ENCODE peak calls at places on chromosomes 6 and 20, in seven cellular contexts. C, H, Z, T, U, E and V are unnamed samples. For H3K27me3, the result is how much of the 10 kb centered on the place peaks cover.

GRCh38 chr6:40738551-40738950 is 151.4 kb upstream of the LRFN2 start:
- DNase-seq in H (no peak), Z (no peak), T (no peak), E (no peak), C (no peak), U (no peak), V (no peak)

GRCh38 chr6:71258078-71258866 is 30.3 kb upstream of the OGFRL1 start:
- DNase-seq in C (no peak), H (no peak), Z (no peak), U (no peak), E (no peak), T (no peak), V (no peak)

GRCh38 chr20:45041464-45042337 is 59.2 kb downstream of the KCNS1 start:
- DNase-seq in E (no peak), Z (no peak), U (no peak), T (no peak), C (no peak), H (no peak), V (peak)

GRCh38 chr20:29497261-29497671 is 1760.2 kb upstream of the DEFB115 start:
- DNase-seq in Z (peak), U (no peak), H (no peak), T (no peak), E (peak), C (peak), V (peak)

GRCh38 chr20:12112665-12113064 is 195.0 kb downstream of the BTBD3 start:
- DNase-seq in C (no peak), Z (no peak), U (no peak), H (no peak), E (no peak), T (no peak), V (no peak)

GRCh38 chr6:90650041-90650948 is 63.4 kb upstream of the MAP3K7 start:
- DNase-seq in T (no peak), Z (no peak), U (no peak), C (no peak), H (no peak), E (no peak), V (no peak)

GRCh38 chr6:105832358-105832757 is 253.8 kb upstream of the PRDM1 start:
- DNase-seq in T (no peak), C (no peak), E (no peak), Z (no peak), H (no peak), U (no peak), V (no peak)

GRCh38 chr6:168496932-168497331 is 55.9 kb downstream of the SMOC2 start:
- DNase-seq in C (no peak), U (no peak), E (no peak), H (no peak), T (no peak), Z (no peak), V (no peak)

GRCh38 chr20:58854638-58855471 is 2.3 kb downstream of the GNAS start:
- DNase-seq in C (no peak), U (no peak), T (no peak), Z (no peak), H (no peak), E (no peak), V (no peak)

GRCh38 chr20:50215101-50215500 is 24.5 kb downstream of the CEBPB start:
- DNase-seq in C (no peak), U (no peak), H (no peak), T (no peak), E (no peak), Z (no peak), V (no peak)

GRCh38 chr6:56552212-56553130 is 90.2 kb downstream of the DST start:
- DNase-seq in T (no peak), Z (no peak), E (no peak), H (no peak), C (no peak), U (no peak), V (no peak)

GRCh38 chr6:72250664-72251063 is 364.3 kb downstream of the RIMS1 start:
- DNase-seq in T (no peak), U (no peak), H (no peak), Z (no peak), C (no peak), E (no peak), V (no peak)

GRCh38 chr6:45436544-45437440 is 59.1 kb upstream of the SUPT3H start:
- DNase-seq in E (no peak), Z (no peak), C (no peak), T (no peak), U (no peak), H (no peak), V (peak)

GRCh38 chr20:64169089-64169560 is 4.9 kb downstream of the MYT1 start:
- DNase-seq in Z (no peak), U (no peak), C (no peak), E (no peak), H (no peak), T (no peak), V (no peak)

GRCh38 chr6:31079656-31080261 is 32.6 kb downstream of the C6orf15 start:
- DNase-seq in C (peak), E (peak), Z (peak), U (peak), H (peak), T (peak), V (peak)

GRCh38 chr6:125780540-125781306 is 10.0 kb upstream of the NCOA7 start:
- DNase-seq in E (peak), Z (peak), H (peak), T (peak), U (peak), C (peak), V (peak)

GRCh38 chr20:24674921-24675605 is 205.6 kb downstream of the SYNDIG1 start:
- DNase-seq in T (no peak), Z (peak), E (no peak), C (no peak), U (no peak), H (no peak), V (no peak)

GRCh38 chr6:44666324-44666723 is 278.8 kb downstream of the CDC5L start:
- DNase-seq in H (no peak), T (no peak), C (peak), U (no peak), E (no peak), Z (no peak), V (no peak)

GRCh38 chr20:38523697-38524096 is 51.1 kb downstream of the RALGAPB start:
- DNase-seq in T (no peak), H (no peak), Z (no peak), U (no peak), C (no peak), E (no peak), V (no peak)

GRCh38 chr6:122734529-122735203 is 44.9 kb upstream of the FABP7 start:
- DNase-seq in T (no peak), E (no peak), C (no peak), H (no peak), Z (no peak), U (no peak), V (no peak)

GRCh38 chr6:147507162-147508072 is 1.1 kb upstream of the SAMD5 start:
- DNase-seq in U (no peak), C (peak), Z (no peak), H (peak), T (no peak), E (no peak), V (peak)

GRCh38 chr6:30683980-30684338 is 2.5 kb downstream of the PPP1R18 start:
- DNase-seq in E (no peak), T (no peak), U (no peak), C (no peak), H (no peak), Z (no peak), V (no peak)

GRCh38 chr6:77462359-77463307 is 658 bp downstream of the HTR1B start:
- DNase-seq in U (no peak), H (peak), Z (no peak), T (no peak), C (no peak), E (no peak), V (no peak)

GRCh38 chr20:19867074-19867473 is 109.0 kb downstream of the RIN2 start:
- DNase-seq in Z (no peak), U (no peak), T (no peak), H (no peak), C (no peak), E (no peak), V (no peak)

GRCh38 chr6:11368760-11369159 is 136.3 kb upstream of the NEDD9 start:
- DNase-seq in C (no peak), H (no peak), Z (no peak), T (no peak), U (no peak), E (no peak), V (no peak)

GRCh38 chr20:25051386-25052155 is 6.4 kb downstream of the ACSS1 start:
- DNase-seq in H (no peak), Z (peak), T (no peak), E (no peak), U (no peak), C (no peak), V (no peak)

GRCh38 chr20:5890773-5891441 is 59.4 kb downstream of the TRMT6 start:
- DNase-seq in T (no peak), C (no peak), U (peak), H (no peak), Z (no peak), E (no peak), V (no peak)
- H3K27ac ChIP-seq in T (peak), C (no peak), U (peak), H (no peak), Z (no peak), E (no peak), V (no peak)

GRCh38 chr20:36532822-36533221 is 8.5 kb upstream of the MYL9 start:
- DNase-seq in U (no peak), C (no peak), E (no peak), H (no peak), Z (no peak), T (no peak), V (no peak)

GRCh38 chr20:36528176-36528874 is 13.0 kb upstream of the MYL9 start:
- DNase-seq in E (no peak), H (no peak), Z (no peak), C (no peak), U (no peak), T (no peak), V (no peak)

GRCh38 chr20:36528875-36529425 is 12.4 kb upstream of the MYL9 start:
- DNase-seq in T (no peak), E (no peak), C (no peak), U (no peak), H (no peak), Z (no peak), V (no peak)

GRCh38 chr20:36527331-36528125 is 13.8 kb upstream of the MYL9 start:
- DNase-seq in U (no peak), E (peak), Z (no peak), C (no peak), H (no peak), T (no peak), V (no peak)

DNA sequence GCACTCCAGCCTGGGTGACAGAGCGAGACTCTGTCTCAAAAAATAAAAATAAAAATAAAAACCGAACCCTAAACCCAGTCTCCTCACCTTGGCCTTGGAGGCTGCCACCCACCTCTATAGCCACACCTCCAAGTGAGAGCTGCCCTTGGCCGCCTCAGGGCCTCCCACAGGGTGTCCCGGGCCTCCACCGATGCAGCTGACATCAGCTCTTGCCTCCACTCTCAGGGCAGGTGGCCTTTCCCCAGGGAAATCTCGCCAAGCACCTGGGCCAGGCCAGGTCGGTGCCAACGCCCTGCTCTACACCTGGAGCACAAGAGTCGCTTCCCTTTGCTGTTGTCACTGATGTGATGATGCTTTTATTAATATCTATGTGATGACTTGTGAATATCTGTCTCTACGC is 8.9 kb upstream of the MYL9 start:
- DNase-seq in H (no peak), E (no peak), U (no peak), Z (no peak), T (no peak), C (no peak), V (no peak)
- H3K27me3 ChIP-seq in H (under half), E (under half), U (under half), Z (under half), T (under half), C (under half), V (under half)

GRCh38 chr6:131946992-131947955 is 3.9 kb downstream of the CCN2 start:
- DNase-seq in Z (no peak), C (no peak), H (no peak), T (no peak), U (no peak), E (no peak), V (no peak)
- H3K4me3 ChIP-seq in Z (no peak), C (no peak), H (no peak), T (peak), U (peak), E (no peak), V (no peak)

DNA sequence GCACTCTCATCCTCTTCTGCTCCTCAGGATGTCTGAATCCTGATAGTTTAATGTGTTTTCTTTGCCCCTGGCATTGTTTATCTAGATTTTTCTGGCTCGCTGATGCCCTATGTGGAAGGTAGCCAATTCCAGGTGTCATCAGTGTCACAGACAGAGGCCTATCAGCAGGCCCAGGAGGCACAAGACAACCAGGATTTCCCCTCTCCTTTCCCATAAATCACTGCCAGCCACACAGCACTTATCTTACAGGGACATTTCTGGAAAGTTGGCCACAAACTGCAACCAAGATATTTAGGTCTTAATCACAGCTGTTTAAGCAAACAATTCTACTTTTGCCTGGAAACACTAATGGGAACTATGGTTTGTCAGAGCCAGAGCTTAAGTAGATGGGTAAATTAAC is 28.1 kb downstream of the ADGRF5 start:
- DNase-seq in H (no peak), E (no peak), T (no peak), C (no peak), U (no peak), Z (no peak), V (no peak)
- H3K27ac ChIP-seq in H (no peak), E (no peak), T (no peak), C (no peak), U (no peak), Z (no peak), V (no peak)

DNA sequence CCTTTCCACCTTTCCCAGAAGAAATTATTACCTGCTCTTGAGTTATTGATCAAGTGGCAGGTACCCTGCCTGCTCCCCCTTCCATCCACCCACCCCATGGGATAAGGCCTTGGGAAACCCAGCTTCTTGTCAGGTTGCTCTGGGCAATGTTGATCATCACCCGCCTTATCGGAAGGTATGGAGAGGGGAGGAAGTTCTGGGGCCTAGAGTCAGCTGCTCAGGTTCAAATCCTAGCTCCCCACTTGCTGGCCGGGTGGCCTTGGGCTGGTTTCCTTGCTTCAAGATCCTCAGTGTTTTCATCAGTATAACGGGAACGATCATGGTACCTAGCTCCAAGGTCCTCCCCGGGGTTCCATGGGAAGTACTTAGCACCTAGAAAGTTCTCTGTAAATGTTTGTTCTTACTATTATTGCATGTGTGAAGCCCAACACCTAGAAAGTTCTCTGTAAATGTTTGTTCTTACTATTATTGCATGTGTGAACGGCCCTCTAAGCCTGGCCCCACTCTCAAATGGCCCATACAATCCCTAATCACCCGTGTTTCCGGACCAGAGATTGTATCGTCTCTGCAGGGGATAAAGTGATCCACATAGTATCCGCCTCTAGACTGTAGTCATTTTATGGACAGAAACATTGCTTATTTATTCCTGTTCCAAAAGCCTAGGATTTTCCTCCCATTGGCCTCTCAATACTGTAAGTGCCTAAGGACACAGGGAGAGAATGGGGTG is 1.1 kb upstream of the PREX1 start:
- DNase-seq in T (no peak), E (no peak), C (no peak), U (no peak), H (no peak), Z (peak), V (no peak)
- H3K27me3 ChIP-seq in T (under half), E (under half), C (under half), U (under half), H (under half), Z (under half), V (under half)

DNA sequence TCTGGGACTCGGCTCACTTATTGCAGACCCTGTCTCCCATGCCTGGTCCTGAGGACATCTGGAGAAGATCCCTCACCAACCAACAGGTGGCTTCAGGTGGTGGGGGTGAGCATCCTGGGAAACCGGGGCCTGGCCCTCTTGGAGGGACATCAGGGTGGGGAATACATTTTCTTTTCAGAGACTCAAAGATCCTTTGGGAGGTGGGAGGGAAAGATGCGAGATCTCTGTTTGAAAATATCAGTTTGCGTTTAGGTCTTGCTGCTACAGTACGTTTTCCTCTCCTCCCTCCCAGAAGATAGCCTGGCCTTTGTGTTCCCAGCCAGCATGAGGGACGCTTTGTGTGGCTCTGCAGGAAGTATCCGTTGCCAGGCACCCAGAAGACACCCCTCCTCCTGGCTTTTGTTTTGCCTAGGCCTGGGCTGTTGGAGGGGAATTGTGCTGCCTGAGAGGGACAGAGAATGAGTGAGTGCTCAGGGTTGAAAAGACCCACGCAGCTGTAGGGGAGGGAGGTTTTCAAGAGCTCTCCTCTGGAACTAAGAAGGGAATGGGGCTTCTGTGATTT is 21.8 kb upstream of the SLC2A12 start:
- DNase-seq in E (no peak), U (no peak), Z (no peak), T (no peak), C (no peak), H (peak), V (no peak)
- H3K4me3 ChIP-seq in E (no peak), U (no peak), Z (no peak), T (no peak), C (no peak), H (peak), V (no peak)

DNA sequence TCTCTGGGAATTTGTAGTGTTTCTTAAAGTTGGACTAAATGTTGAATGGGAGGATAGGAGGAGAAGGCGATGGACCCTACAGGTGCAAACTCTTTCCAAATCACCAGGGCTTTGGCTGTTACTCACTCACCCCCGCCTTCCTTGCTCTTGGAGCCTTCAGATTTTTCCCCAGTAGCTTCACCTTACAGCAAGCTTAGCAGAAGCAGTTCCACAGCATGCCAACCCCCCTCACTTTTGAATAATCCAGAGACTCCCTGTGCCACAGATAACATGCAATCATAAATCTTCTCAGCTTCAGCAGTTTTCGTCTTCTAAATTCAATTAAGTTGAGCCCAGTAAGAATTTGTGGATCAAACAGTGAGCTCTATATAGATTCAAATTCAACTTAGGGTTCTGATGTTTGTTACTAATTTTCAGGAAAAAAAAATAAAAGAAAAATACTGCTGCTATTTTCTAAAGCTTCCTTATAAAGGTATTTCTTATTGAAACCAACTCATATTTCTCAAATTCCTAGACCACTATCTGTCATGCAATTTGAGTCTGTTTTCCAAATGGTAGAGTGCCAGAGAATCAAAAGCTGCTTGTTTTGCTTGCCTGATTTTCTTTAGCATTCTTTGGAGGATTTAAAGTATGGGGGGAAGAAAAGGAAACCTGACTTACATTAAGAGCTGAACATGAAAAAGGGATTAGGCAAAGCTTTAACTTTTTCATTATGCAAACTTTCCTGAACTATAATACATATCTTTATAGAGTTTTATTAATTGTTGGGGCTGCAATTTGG is 166.4 kb downstream of the EYA4 start:
- DNase-seq in U (no peak), E (no peak), H (no peak), T (no peak), C (no peak), Z (no peak), V (no peak)
- H3K27ac ChIP-seq in U (no peak), E (no peak), H (peak), T (no peak), C (no peak), Z (no peak), V (no peak)

GRCh38 chr6:108117427-108118358 is 43.2 kb upstream of the OSTM1 start:
- DNase-seq in T (no peak), H (peak), C (peak), E (peak), Z (peak), U (peak), V (peak)

GRCh38 chr6:108116424-108116780 is 41.9 kb upstream of the OSTM1 start:
- DNase-seq in U (no peak), H (no peak), C (no peak), T (no peak), Z (no peak), E (no peak), V (no peak)

GRCh38 chr6:108115598-108116058 is 41.1 kb upstream of the OSTM1 start:
- DNase-seq in E (peak), C (peak), T (no peak), U (no peak), H (peak), Z (peak), V (peak)

GRCh38 chr6:108118359-108118724 is 43.8 kb upstream of the OSTM1 start:
- DNase-seq in U (no peak), E (no peak), C (no peak), T (no peak), Z (no peak), H (no peak), V (no peak)

GRCh38 chr6:108116781-108117426 is 42.4 kb upstream of the OSTM1 start:
- DNase-seq in E (peak), U (no peak), H (no peak), C (no peak), T (no peak), Z (no peak), V (no peak)
- H3K27me3 ChIP-seq in E (under half), U (half or more), H (half or more), C (under half), T (under half), Z (half or more), V (under half)

GRCh38 chr6:52953911-52954839 is 40.9 kb downstream of the GSTA4 start:
- DNase-seq in C (no peak), H (no peak), Z (no peak), T (no peak), U (no peak), E (no peak), V (no peak)
- H3K4me3 ChIP-seq in C (no peak), H (no peak), Z (no peak), T (no peak), U (no peak), E (no peak), V (no peak)